ENCODE peak calls at places on chromosomes 2 and 18, in five cellular contexts. Z, P, B, J and H are unnamed samples.

GRCh38 chr2:207764096-207764630 is 5.5 kb downstream of the FZD5 start:
- DNase-seq in Z (no peak), P (no peak), B (no peak), J (no peak), H (no peak)

GRCh38 chr2:43407826-43408783 is 181.7 kb upstream of the ZFP36L2 start:
- DNase-seq in Z (no peak), P (no peak), B (no peak), J (no peak), H (no peak)

GRCh38 chr2:120398961-120399888 is 53.3 kb downstream of the INHBB start:
- DNase-seq in Z (no peak), P (no peak), B (peak), J (no peak), H (no peak)

GRCh38 chr2:42013409-42013808 is 34.4 kb upstream of the PKDCC start:
- DNase-seq in Z (no peak), P (no peak), B (no peak), J (no peak), H (no peak)

GRCh38 chr2:8479298-8479697 is 202.6 kb upstream of the ID2 start:
- DNase-seq in Z (no peak), P (no peak), B (no peak), J (no peak), H (no peak)

GRCh38 chr2:145587922-145588321 is 1068.0 kb upstream of the ZEB2 start:
- DNase-seq in Z (no peak), P (no peak), B (no peak), J (no peak), H (no peak)

GRCh38 chr2:68190991-68191731 is 33.5 kb downstream of the PNO1 start:
- DNase-seq in Z (no peak), P (no peak), B (no peak), J (no peak), H (no peak)

GRCh38 chr2:31168291-31168690 is 30.1 kb upstream of the GALNT14 start:
- DNase-seq in Z (no peak), P (no peak), B (no peak), J (no peak), H (no peak)

GRCh38 chr2:225100856-225101294 is 58.6 kb upstream of the DOCK10 start:
- DNase-seq in Z (no peak), P (no peak), B (no peak), J (no peak), H (no peak)

GRCh38 chr2:237298323-237299118 is 115.4 kb downstream of the COL6A3 start:
- DNase-seq in Z (no peak), P (no peak), B (no peak), J (no peak), H (no peak)

GRCh38 chr2:119579457-119580295 is 35.4 kb downstream of the CFAP221 start:
- DNase-seq in Z (no peak), P (no peak), B (no peak), J (no peak), H (no peak)

GRCh38 chr18:49910019-49910418 is 96.7 kb upstream of the ACAA2 start:
- DNase-seq in Z (no peak), P (no peak), B (no peak), J (no peak), H (no peak)

GRCh38 chr2:146807568-146808168 is 1037.2 kb upstream of the ACVR2A start:
- DNase-seq in Z (no peak), P (no peak), B (no peak), J (no peak), H (no peak)

GRCh38 chr18:63963610-63964256 is 6.1 kb upstream of the SERPINB8 start:
- DNase-seq in Z (no peak), P (no peak), B (no peak), J (no peak), H (peak)